ENCODE peak calls at places on chromosome 2, in ten cellular contexts. U is lower lobe of right lung; X is uterus; D is A549; Y is GM20000; Z is nephron progenitor cell; L is cardiac fibroblast; I is CD8-positive, alpha-beta T cell; R is astrocyte of the cerebellum; H is AG09309. P is an unnamed sample.

GRCh38 chr2:113700186-113700841 is 56.1 kb downstream of the SLC35F5 start:
- DNase-seq in U (peak), X (no peak), D (no peak), Y (peak), Z (no peak), L (peak), I (peak), R (no peak), H (no peak), P (peak)

GRCh38 chr2:28377984-28378678 is 14.5 kb upstream of the FOSL2 start:
- DNase-seq in U (peak), X (no peak), D (no peak), Y (no peak), Z (no peak), L (no peak), I (no peak), R (no peak), H (no peak), P (no peak)

GRCh38 chr2:74502147-74502719 is 2.8 kb upstream of the LBX2 start:
- DNase-seq in U (peak), X (no peak), D (no peak), Y (peak), Z (peak), L (peak), I (no peak), R (no peak), H (no peak), P (peak)

GRCh38 chr2:86039178-86039962 is 66.3 kb downstream of the POLR1A start:
- DNase-seq in U (no peak), X (no peak), D (no peak), Y (no peak), Z (no peak), L (no peak), I (no peak), R (no peak), H (no peak), P (no peak)

GRCh38 chr2:178234648-178235047 is 40.3 kb downstream of the OSBPL6 start:
- DNase-seq in U (no peak), X (no peak), D (no peak), Y (no peak), Z (no peak), L (no peak), I (no peak), R (no peak), H (peak), P (no peak)

GRCh38 chr2:40332096-40332826 is 119.6 kb downstream of the SLC8A1 start:
- DNase-seq in U (peak), X (peak), D (peak), Y (no peak), Z (no peak), L (peak), I (no peak), R (no peak), H (no peak), P (no peak)

GRCh38 chr2:21001225-21001946 is 42.5 kb downstream of the APOB start:
- DNase-seq in U (no peak), X (no peak), D (no peak), Y (no peak), Z (no peak), L (no peak), I (no peak), R (no peak), H (no peak), P (no peak)

GRCh38 chr2:42843611-42844010 is 51.2 kb upstream of the HAAO start:
- DNase-seq in U (no peak), X (peak), D (no peak), Y (no peak), Z (no peak), L (no peak), I (no peak), R (no peak), H (no peak), P (no peak)

GRCh38 chr2:99806758-99807157 is 316.9 kb upstream of the REV1 start:
- DNase-seq in U (no peak), X (no peak), D (no peak), Y (no peak), Z (no peak), L (peak), I (no peak), R (no peak), H (peak), P (no peak)

GRCh38 chr2:30373881-30374302 is 73.2 kb upstream of the LCLAT1 start:
- DNase-seq in U (no peak), X (no peak), D (no peak), Y (no peak), Z (no peak), L (no peak), I (no peak), R (no peak), H (no peak), P (no peak)

GRCh38 chr2:18643532-18644462 is 54.4 kb upstream of the NT5C1B start:
- DNase-seq in U (no peak), X (no peak), D (no peak), Y (no peak), Z (no peak), L (no peak), I (no peak), R (no peak), H (no peak), P (no peak)

GRCh38 chr2:231245253-231246094 is 47.0 kb downstream of the ARMC9 start:
- DNase-seq in U (no peak), X (no peak), D (no peak), Y (peak), Z (no peak), L (peak), I (no peak), R (no peak), H (no peak), P (no peak)

GRCh38 chr2:182831097-182831496 is 35.3 kb downstream of the FRZB start:
- DNase-seq in U (no peak), X (no peak), D (no peak), Y (no peak), Z (no peak), L (no peak), I (no peak), R (no peak), H (no peak), P (no peak)

GRCh38 chr2:19667085-19667484 is 234.7 kb downstream of the TTC32 start:
- DNase-seq in U (no peak), X (no peak), D (peak), Y (no peak), Z (no peak), L (peak), I (no peak), R (peak), H (no peak), P (no peak)

GRCh38 chr2:31428001-31428418 is 13.5 kb upstream of the XDH start:
- DNase-seq in U (no peak), X (no peak), D (no peak), Y (no peak), Z (no peak), L (peak), I (no peak), R (no peak), H (no peak), P (peak)

GRCh38 chr2:230697676-230698075 is 15.0 kb upstream of the CAB39 start:
- DNase-seq in U (no peak), X (no peak), D (no peak), Y (no peak), Z (no peak), L (no peak), I (no peak), R (no peak), H (no peak), P (no peak)

GRCh38 chr2:66433945-66434678 is 813 bp upstream of the MEIS1 start:
- DNase-seq in U (peak), X (peak), D (peak), Y (peak), Z (peak), L (peak), I (no peak), R (no peak), H (no peak), P (no peak)

GRCh38 chr2:75577280-75577679 is 16.5 kb upstream of the EVA1A start:
- DNase-seq in U (no peak), X (no peak), D (no peak), Y (no peak), Z (no peak), L (no peak), I (no peak), R (no peak), H (no peak), P (no peak)

GRCh38 chr2:237060518-237061312 is 25.0 kb upstream of the COPS8 start:
- DNase-seq in U (no peak), X (peak), D (peak), Y (peak), Z (peak), L (peak), I (no peak), R (peak), H (no peak), P (no peak)

GRCh38 chr2:46163804-46164569 is 133.2 kb upstream of the EPAS1 start:
- DNase-seq in U (no peak), X (no peak), D (peak), Y (no peak), Z (no peak), L (no peak), I (no peak), R (no peak), H (no peak), P (no peak)

GRCh38 chr2:160322320-160322719 is 122.2 kb upstream of the ITGB6 start:
- DNase-seq in U (no peak), X (no peak), D (no peak), Y (no peak), Z (no peak), L (no peak), I (no peak), R (no peak), H (no peak), P (no peak)

GRCh38 chr2:134108124-134108523 is 145.7 kb upstream of the MGAT5 start:
- DNase-seq in U (no peak), X (no peak), D (no peak), Y (no peak), Z (no peak), L (no peak), I (no peak), R (no peak), H (no peak), P (no peak)

GRCh38 chr2:158753561-158754302 is 41.4 kb upstream of the DAPL1 start:
- DNase-seq in U (no peak), X (peak), D (peak), Y (peak), Z (peak), L (peak), I (no peak), R (peak), H (peak), P (peak)

GRCh38 chr2:195319112-195319460 is 337.9 kb upstream of the SLC39A10 start:
- DNase-seq in U (no peak), X (no peak), D (peak), Y (no peak), Z (no peak), L (peak), I (no peak), R (peak), H (peak), P (no peak)

DNA sequence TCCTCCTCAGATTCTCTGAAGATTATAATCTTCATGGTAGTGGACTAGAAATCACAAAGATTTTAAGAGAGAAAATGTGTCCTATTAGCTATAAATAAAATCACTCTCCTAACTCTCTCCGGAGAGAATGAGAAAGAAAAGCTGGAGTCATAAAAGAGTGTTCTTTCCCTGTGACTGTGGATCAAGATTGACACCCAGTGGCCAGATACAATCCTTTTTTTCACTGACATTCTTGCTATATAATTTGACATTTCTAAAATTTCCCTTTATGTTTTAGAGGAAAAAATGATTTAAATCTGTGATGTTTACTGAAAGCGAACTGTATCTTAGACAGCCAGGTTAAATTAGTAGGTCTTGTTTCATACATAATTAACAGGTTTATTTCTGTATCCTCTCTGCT is 35.4 kb upstream of the LRP2 start:
- DNase-seq in U (no peak), X (no peak), D (no peak), Y (no peak), Z (no peak), L (peak), I (no peak), R (peak), H (no peak), P (no peak)
- TF ChIP-seq CTCF in U (peak), X (no peak), D (peak), Y (no peak), Z (peak), L (no peak), I (no peak), R (peak), H (peak), P (peak)

DNA sequence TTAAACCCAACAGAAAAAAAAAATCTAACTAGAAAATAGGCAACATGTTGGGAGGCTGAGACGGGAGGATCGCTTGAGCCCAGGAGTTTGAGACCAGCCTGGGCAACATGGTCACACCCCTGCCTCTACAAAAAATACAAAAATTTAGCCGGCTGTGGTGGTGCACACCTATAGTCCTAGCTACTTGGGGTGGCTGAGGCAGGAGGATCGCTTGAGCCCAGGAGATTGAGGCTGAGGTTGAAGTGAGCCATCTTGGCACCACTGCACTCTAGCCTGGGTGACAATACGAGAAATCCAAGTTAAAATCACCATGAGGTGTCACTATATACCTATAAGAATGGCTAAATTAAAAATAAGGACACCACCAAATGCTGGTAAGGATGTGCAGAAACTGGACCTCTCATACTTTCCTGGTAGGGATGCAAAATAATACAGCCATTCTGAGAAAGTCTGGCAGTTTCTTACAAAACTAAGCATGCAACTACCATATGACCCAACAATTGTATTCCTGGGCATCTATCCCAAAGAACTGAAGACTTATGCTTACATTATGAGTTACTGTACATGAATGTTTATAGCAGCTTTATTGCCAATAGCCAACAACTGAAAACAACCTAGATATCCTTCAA is 2.2 kb downstream of the SEPTIN10 start:
- DNase-seq in U (no peak), X (no peak), D (no peak), Y (no peak), Z (no peak), L (peak), I (no peak), R (peak), H (peak), P (no peak)
- TF ChIP-seq CTCF in U (no peak), X (no peak), D (peak), Y (no peak), Z (no peak), L (no peak), I (no peak), R (no peak), H (no peak), P (no peak)

DNA sequence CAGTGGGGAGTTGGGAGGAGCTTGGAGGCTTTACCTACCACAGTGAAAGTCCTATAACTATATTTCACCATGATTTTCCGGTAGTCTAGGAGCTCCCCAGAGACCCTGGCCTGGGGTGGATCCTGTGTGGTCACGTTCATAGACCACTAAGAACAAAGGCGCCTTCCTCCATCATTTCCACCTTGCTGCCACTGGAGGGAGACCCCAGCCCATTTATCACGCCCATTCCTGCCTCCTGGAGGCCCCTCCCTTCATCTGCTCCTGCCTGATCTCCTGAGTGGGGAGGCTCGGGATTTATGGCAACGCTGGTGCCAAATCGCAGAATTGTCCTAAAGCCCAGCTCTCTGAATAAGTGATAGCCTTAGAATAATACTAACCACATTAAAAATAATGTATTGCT is 507.6 kb upstream of the SPHKAP start:
- DNase-seq in U (no peak), X (no peak), D (no peak), Y (no peak), Z (peak), L (peak), I (no peak), R (no peak), H (no peak), P (peak)
- TF ChIP-seq CTCF in U (peak), X (no peak), D (no peak), Y (peak), Z (peak), L (peak), I (no peak), R (peak), H (peak), P (peak)

DNA sequence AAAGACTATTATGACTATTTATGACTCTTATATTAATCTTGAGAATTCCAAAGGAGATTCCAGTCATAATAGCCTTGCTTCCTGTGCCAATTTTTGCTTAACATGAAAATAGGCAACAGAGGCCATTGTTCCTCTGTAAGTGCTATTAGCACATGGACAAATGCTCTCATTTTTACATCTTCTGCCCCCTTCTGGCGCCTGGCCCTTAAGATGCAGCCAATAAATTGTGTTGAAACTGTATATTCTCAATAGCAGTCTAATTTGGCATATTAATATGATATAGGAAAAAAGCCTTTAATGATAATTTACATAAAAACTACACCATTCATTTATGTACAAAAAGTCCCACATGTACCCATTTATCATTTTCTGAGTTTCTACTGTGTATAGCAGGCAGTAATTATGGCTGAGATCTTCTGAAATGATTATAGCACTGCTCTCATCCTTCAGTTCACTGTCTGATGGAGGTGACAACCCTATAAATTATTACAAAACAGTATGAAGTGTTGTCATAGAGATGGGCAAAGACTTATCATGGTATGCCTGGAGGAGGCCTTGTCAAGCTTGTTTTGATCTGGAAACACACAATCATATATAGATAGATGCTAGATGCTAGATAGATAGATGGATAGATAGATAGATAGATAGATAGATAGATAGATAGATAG is 613.3 kb downstream of the TSN start:
- DNase-seq in U (no peak), X (no peak), D (no peak), Y (no peak), Z (no peak), L (peak), I (no peak), R (no peak), H (no peak), P (no peak)
- TF ChIP-seq CTCF in U (no peak), X (no peak), D (no peak), Y (no peak), Z (no peak), L (peak), I (no peak), R (no peak), H (no peak), P (peak)

GRCh38 chr2:235518317-235519090 is 24.7 kb downstream of the AGAP1 start:
- DNase-seq in U (no peak), X (peak), D (no peak), Y (no peak), Z (no peak), L (peak), I (no peak), R (no peak), H (no peak), P (no peak)
- TF ChIP-seq CTCF in U (no peak), X (no peak), D (no peak), Y (no peak), Z (no peak), L (no peak), I (no peak), R (no peak), H (no peak), P (no peak)

DNA sequence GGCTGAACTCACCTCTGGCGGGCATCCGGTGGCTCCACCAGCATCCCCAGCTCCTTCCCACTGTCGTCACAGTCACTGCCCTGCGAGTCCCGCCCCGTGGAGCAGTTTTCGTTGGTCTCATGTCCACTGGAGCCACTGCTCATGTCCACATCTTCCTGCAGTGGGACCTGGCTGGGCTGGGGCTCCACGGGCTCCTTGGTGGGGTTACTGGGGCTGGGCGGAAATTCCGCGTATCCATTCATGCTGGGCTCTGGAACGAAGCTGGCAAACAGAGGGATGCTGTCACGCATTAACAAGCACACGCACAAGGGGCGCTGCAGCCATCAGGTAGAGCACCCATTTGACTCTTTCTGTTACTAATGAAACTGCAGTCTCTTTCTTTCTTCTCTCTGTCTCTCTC is 10.7 kb downstream of the PER2 start:
- DNase-seq in U (peak), X (no peak), D (no peak), Y (no peak), Z (peak), L (no peak), I (no peak), R (no peak), H (no peak), P (no peak)
- TF ChIP-seq CTCF in U (no peak), X (no peak), D (peak), Y (no peak), Z (peak), L (no peak), I (no peak), R (peak), H (no peak), P (peak)

GRCh38 chr2:173874003-173874898 is 90.9 kb downstream of the SP3 start:
- DNase-seq in U (no peak), X (no peak), D (no peak), Y (no peak), Z (no peak), L (no peak), I (no peak), R (no peak), H (no peak), P (no peak)
- TF ChIP-seq CTCF in U (no peak), X (no peak), D (no peak), Y (no peak), Z (no peak), L (no peak), I (no peak), R (no peak), H (no peak), P (no peak)

GRCh38 chr2:194166818-194167217 is 1490.2 kb upstream of the SLC39A10 start:
- DNase-seq in U (no peak), X (no peak), D (no peak), Y (no peak), Z (peak), L (peak), I (no peak), R (peak), H (no peak), P (no peak)
- TF ChIP-seq CTCF in U (peak), X (no peak), D (peak), Y (peak), Z (peak), L (peak), I (no peak), R (peak), H (peak), P (no peak)

GRCh38 chr2:52414596-52414995 is 1353.0 kb upstream of the CHAC2 start:
- DNase-seq in U (no peak), X (no peak), D (no peak), Y (no peak), Z (no peak), L (no peak), I (no peak), R (no peak), H (no peak), P (no peak)

GRCh38 chr2:52416340-52416739 is 1351.3 kb upstream of the CHAC2 start:
- DNase-seq in U (no peak), X (no peak), D (no peak), Y (no peak), Z (no peak), L (no peak), I (no peak), R (peak), H (no peak), P (no peak)
- TF ChIP-seq CTCF in U (no peak), X (no peak), D (peak), Y (no peak), Z (no peak), L (no peak), I (no peak), R (peak), H (no peak), P (peak)

P was measured in H1.